ENCODE peak calls at places on chromosomes 11 and 22, in nine cellular contexts. One of them, this sample, is unnamed.

GRCh38 chr22:42336527-42337227 is 66.2 kb upstream of the TCF20 start:
- DNase-seq in activated CD4-positive, alpha-beta memory T cell treated with anti-CD3 and anti-CD28 coated beads, Interleukin-2, amount 10 ng/mL, durations not matched to agents 7 days and 5 days: no peak
- DNase-seq in NCI-H748 treated with DMSO at 0.1 percent for 48 hours: no peak
- DNase-seq in small intestine: no peak
- DNase-seq in CD4-positive, alpha-beta T cell: no peak
- DNase-seq in upper lobe of right lung: no peak
- DNase-seq in activated CD8-positive, alpha-beta memory T cell treated with anti-CD3 and anti-CD28 coated beads, Interleukin-2, amount 50 U/mL, for 48 hours: no peak
- DNase-seq in endothelial cell: no peak
- DNase-seq in SJCRH30: no peak
- DNase-seq in this sample: no peak

GRCh38 chr11:72598901-72599300 is 75.3 kb downstream of the PDE2A start:
- DNase-seq in activated CD4-positive, alpha-beta memory T cell treated with anti-CD3 and anti-CD28 coated beads, Interleukin-2, amount 10 ng/mL, durations not matched to agents 7 days and 5 days: no peak
- DNase-seq in NCI-H748 treated with DMSO at 0.1 percent for 48 hours: no peak
- DNase-seq in small intestine: peak
- DNase-seq in CD4-positive, alpha-beta T cell: no peak
- DNase-seq in upper lobe of right lung: no peak
- DNase-seq in activated CD8-positive, alpha-beta memory T cell treated with anti-CD3 and anti-CD28 coated beads, Interleukin-2, amount 50 U/mL, for 48 hours: no peak
- DNase-seq in endothelial cell: peak
- DNase-seq in SJCRH30: peak
- DNase-seq in this sample: no peak

GRCh38 chr11:35064114-35064800 is 74.7 kb upstream of the CD44 start:
- DNase-seq in activated CD4-positive, alpha-beta memory T cell treated with anti-CD3 and anti-CD28 coated beads, Interleukin-2, amount 10 ng/mL, durations not matched to agents 7 days and 5 days: no peak
- DNase-seq in NCI-H748 treated with DMSO at 0.1 percent for 48 hours: no peak
- DNase-seq in small intestine: no peak
- DNase-seq in CD4-positive, alpha-beta T cell: no peak
- DNase-seq in upper lobe of right lung: no peak
- DNase-seq in activated CD8-positive, alpha-beta memory T cell treated with anti-CD3 and anti-CD28 coated beads, Interleukin-2, amount 50 U/mL, for 48 hours: no peak
- DNase-seq in endothelial cell: no peak
- DNase-seq in SJCRH30: no peak
- DNase-seq in this sample: no peak

GRCh38 chr11:61883327-61883726 is 8.0 kb downstream of the FADS3 start:
- DNase-seq in activated CD4-positive, alpha-beta memory T cell treated with anti-CD3 and anti-CD28 coated beads, Interleukin-2, amount 10 ng/mL, durations not matched to agents 7 days and 5 days: no peak
- DNase-seq in NCI-H748 treated with DMSO at 0.1 percent for 48 hours: no peak
- DNase-seq in small intestine: no peak
- DNase-seq in CD4-positive, alpha-beta T cell: no peak
- DNase-seq in upper lobe of right lung: no peak
- DNase-seq in activated CD8-positive, alpha-beta memory T cell treated with anti-CD3 and anti-CD28 coated beads, Interleukin-2, amount 50 U/mL, for 48 hours: no peak
- DNase-seq in endothelial cell: no peak
- DNase-seq in SJCRH30: no peak
- DNase-seq in this sample: peak

GRCh38 chr11:117127164-117127563 is 16.9 kb upstream of the PAFAH1B2 start:
- DNase-seq in activated CD4-positive, alpha-beta memory T cell treated with anti-CD3 and anti-CD28 coated beads, Interleukin-2, amount 10 ng/mL, durations not matched to agents 7 days and 5 days: no peak
- DNase-seq in NCI-H748 treated with DMSO at 0.1 percent for 48 hours: no peak
- DNase-seq in small intestine: no peak
- DNase-seq in CD4-positive, alpha-beta T cell: no peak
- DNase-seq in upper lobe of right lung: no peak
- DNase-seq in activated CD8-positive, alpha-beta memory T cell treated with anti-CD3 and anti-CD28 coated beads, Interleukin-2, amount 50 U/mL, for 48 hours: no peak
- DNase-seq in endothelial cell: no peak
- DNase-seq in SJCRH30: no peak
- DNase-seq in this sample: no peak

GRCh38 chr11:19606856-19607655 is 105.6 kb upstream of the NAV2 start:
- DNase-seq in activated CD4-positive, alpha-beta memory T cell treated with anti-CD3 and anti-CD28 coated beads, Interleukin-2, amount 10 ng/mL, durations not matched to agents 7 days and 5 days: no peak
- DNase-seq in NCI-H748 treated with DMSO at 0.1 percent for 48 hours: no peak
- DNase-seq in small intestine: no peak
- DNase-seq in CD4-positive, alpha-beta T cell: no peak
- DNase-seq in upper lobe of right lung: no peak
- DNase-seq in activated CD8-positive, alpha-beta memory T cell treated with anti-CD3 and anti-CD28 coated beads, Interleukin-2, amount 50 U/mL, for 48 hours: no peak
- DNase-seq in endothelial cell: no peak
- DNase-seq in SJCRH30: no peak
- DNase-seq in this sample: no peak

GRCh38 chr22:35076648-35077047 is 10.7 kb downstream of the ISX start:
- DNase-seq in activated CD4-positive, alpha-beta memory T cell treated with anti-CD3 and anti-CD28 coated beads, Interleukin-2, amount 10 ng/mL, durations not matched to agents 7 days and 5 days: no peak
- DNase-seq in NCI-H748 treated with DMSO at 0.1 percent for 48 hours: no peak
- DNase-seq in small intestine: peak
- DNase-seq in CD4-positive, alpha-beta T cell: no peak
- DNase-seq in upper lobe of right lung: no peak
- DNase-seq in activated CD8-positive, alpha-beta memory T cell treated with anti-CD3 and anti-CD28 coated beads, Interleukin-2, amount 50 U/mL, for 48 hours: no peak
- DNase-seq in endothelial cell: no peak
- DNase-seq in SJCRH30: no peak
- DNase-seq in this sample: no peak

GRCh38 chr11:63769719-63770443 is 1.3 kb upstream of the ZFTA start:
- DNase-seq in activated CD4-positive, alpha-beta memory T cell treated with anti-CD3 and anti-CD28 coated beads, Interleukin-2, amount 10 ng/mL, durations not matched to agents 7 days and 5 days: no peak
- DNase-seq in NCI-H748 treated with DMSO at 0.1 percent for 48 hours: no peak
- DNase-seq in small intestine: no peak
- DNase-seq in CD4-positive, alpha-beta T cell: no peak
- DNase-seq in upper lobe of right lung: no peak
- DNase-seq in activated CD8-positive, alpha-beta memory T cell treated with anti-CD3 and anti-CD28 coated beads, Interleukin-2, amount 50 U/mL, for 48 hours: no peak
- DNase-seq in endothelial cell: no peak
- DNase-seq in SJCRH30: peak
- DNase-seq in this sample: no peak

GRCh38 chr11:10233581-10233980 is 60.4 kb downstream of the SBF2 start:
- DNase-seq in activated CD4-positive, alpha-beta memory T cell treated with anti-CD3 and anti-CD28 coated beads, Interleukin-2, amount 10 ng/mL, durations not matched to agents 7 days and 5 days: no peak
- DNase-seq in NCI-H748 treated with DMSO at 0.1 percent for 48 hours: no peak
- DNase-seq in small intestine: peak
- DNase-seq in CD4-positive, alpha-beta T cell: no peak
- DNase-seq in upper lobe of right lung: no peak
- DNase-seq in activated CD8-positive, alpha-beta memory T cell treated with anti-CD3 and anti-CD28 coated beads, Interleukin-2, amount 50 U/mL, for 48 hours: no peak
- DNase-seq in endothelial cell: no peak
- DNase-seq in SJCRH30: no peak
- DNase-seq in this sample: no peak

GRCh38 chr11:36354221-36355003 is 58.3 kb downstream of the PRR5L start:
- DNase-seq in activated CD4-positive, alpha-beta memory T cell treated with anti-CD3 and anti-CD28 coated beads, Interleukin-2, amount 10 ng/mL, durations not matched to agents 7 days and 5 days: no peak
- DNase-seq in NCI-H748 treated with DMSO at 0.1 percent for 48 hours: no peak
- DNase-seq in small intestine: no peak
- DNase-seq in CD4-positive, alpha-beta T cell: no peak
- DNase-seq in upper lobe of right lung: no peak
- DNase-seq in activated CD8-positive, alpha-beta memory T cell treated with anti-CD3 and anti-CD28 coated beads, Interleukin-2, amount 50 U/mL, for 48 hours: no peak
- DNase-seq in endothelial cell: no peak
- DNase-seq in SJCRH30: no peak
- DNase-seq in this sample: no peak

GRCh38 chr11:68649851-68650555 is 34.3 kb upstream of the GAL start:
- DNase-seq in activated CD4-positive, alpha-beta memory T cell treated with anti-CD3 and anti-CD28 coated beads, Interleukin-2, amount 10 ng/mL, durations not matched to agents 7 days and 5 days: no peak
- DNase-seq in NCI-H748 treated with DMSO at 0.1 percent for 48 hours: no peak
- DNase-seq in small intestine: no peak
- DNase-seq in CD4-positive, alpha-beta T cell: no peak
- DNase-seq in upper lobe of right lung: no peak
- DNase-seq in activated CD8-positive, alpha-beta memory T cell treated with anti-CD3 and anti-CD28 coated beads, Interleukin-2, amount 50 U/mL, for 48 hours: no peak
- DNase-seq in endothelial cell: no peak
- DNase-seq in SJCRH30: no peak
- DNase-seq in this sample: no peak

GRCh38 chr22:29606320-29606719 is 2.9 kb downstream of the NF2 start:
- DNase-seq in activated CD4-positive, alpha-beta memory T cell treated with anti-CD3 and anti-CD28 coated beads, Interleukin-2, amount 10 ng/mL, durations not matched to agents 7 days and 5 days: no peak
- DNase-seq in NCI-H748 treated with DMSO at 0.1 percent for 48 hours: no peak
- DNase-seq in small intestine: no peak
- DNase-seq in CD4-positive, alpha-beta T cell: no peak
- DNase-seq in upper lobe of right lung: no peak
- DNase-seq in activated CD8-positive, alpha-beta memory T cell treated with anti-CD3 and anti-CD28 coated beads, Interleukin-2, amount 50 U/mL, for 48 hours: no peak
- DNase-seq in endothelial cell: no peak
- DNase-seq in SJCRH30: no peak
- DNase-seq in this sample: no peak

GRCh38 chr11:134542401-134543143 is 130.5 kb upstream of the B3GAT1 start:
- DNase-seq in activated CD4-positive, alpha-beta memory T cell treated with anti-CD3 and anti-CD28 coated beads, Interleukin-2, amount 10 ng/mL, durations not matched to agents 7 days and 5 days: peak
- DNase-seq in NCI-H748 treated with DMSO at 0.1 percent for 48 hours: no peak
- DNase-seq in small intestine: peak
- DNase-seq in CD4-positive, alpha-beta T cell: no peak
- DNase-seq in upper lobe of right lung: peak
- DNase-seq in activated CD8-positive, alpha-beta memory T cell treated with anti-CD3 and anti-CD28 coated beads, Interleukin-2, amount 50 U/mL, for 48 hours: peak
- DNase-seq in endothelial cell: no peak
- DNase-seq in SJCRH30: no peak
- DNase-seq in this sample: no peak